ENCODE peak calls at places on chromosome 9, in five cellular contexts. One of them, this sample, is unnamed.

GRCh38 chr9:70156729-70157128 is 102.0 kb upstream of the SMC5 start:
- DNase-seq in fibroblast of lung: peak; percentile 75
- DNase-seq in uterus: no peak
- DNase-seq in astrocyte of the spinal cord: peak; percentile 50
- DNase-seq in kidney: no peak
- DNase-seq in this sample: peak; percentile 38

GRCh38 chr9:130320697-130321080 is 55.1 kb downstream of the HMCN2 start:
- DNase-seq in fibroblast of lung: no peak
- DNase-seq in uterus: no peak
- DNase-seq in astrocyte of the spinal cord: no peak
- DNase-seq in kidney: no peak
- DNase-seq in this sample: no peak

GRCh38 chr9:132998861-132999635 is 20.6 kb downstream of the GFI1B start:
- DNase-seq in fibroblast of lung: no peak
- DNase-seq in uterus: no peak
- DNase-seq in astrocyte of the spinal cord: no peak
- DNase-seq in kidney: peak; percentile 73
- DNase-seq in this sample: no peak

GRCh38 chr9:99601506-99601905 is 220.2 kb upstream of the NR4A3 start:
- DNase-seq in fibroblast of lung: no peak
- DNase-seq in uterus: no peak
- DNase-seq in astrocyte of the spinal cord: no peak
- DNase-seq in kidney: no peak
- DNase-seq in this sample: no peak

GRCh38 chr9:35755071-35755470 is 995 bp upstream of the MSMP start:
- DNase-seq in fibroblast of lung: no peak
- DNase-seq in uterus: no peak
- DNase-seq in astrocyte of the spinal cord: no peak
- DNase-seq in kidney: no peak
- DNase-seq in this sample: no peak

GRCh38 chr9:111965566-111966019 is 69.0 kb downstream of the UGCG start:
- DNase-seq in fibroblast of lung: peak; percentile 99
- DNase-seq in uterus: no peak
- DNase-seq in astrocyte of the spinal cord: peak; percentile 97
- DNase-seq in kidney: no peak
- DNase-seq in this sample: peak; percentile 95

GRCh38 chr9:84851935-84852585 is 182.5 kb downstream of the NTRK2 start:
- DNase-seq in fibroblast of lung: peak; percentile 97
- DNase-seq in uterus: peak; percentile 27
- DNase-seq in astrocyte of the spinal cord: peak; percentile 94
- DNase-seq in kidney: no peak
- DNase-seq in this sample: peak; percentile 97

GRCh38 chr9:21443849-21444625 is 3.8 kb downstream of the IFNA1 start:
- DNase-seq in fibroblast of lung: no peak
- DNase-seq in uterus: no peak
- DNase-seq in astrocyte of the spinal cord: no peak
- DNase-seq in kidney: no peak
- DNase-seq in this sample: no peak

GRCh38 chr9:111661802-111662491 is 542 bp downstream of the GNG10 start:
- DNase-seq in fibroblast of lung: peak; percentile 38
- DNase-seq in uterus: peak; percentile 39
- DNase-seq in astrocyte of the spinal cord: peak; percentile 17
- DNase-seq in kidney: peak; percentile 85
- DNase-seq in this sample: peak; percentile 35

GRCh38 chr9:123832858-123833257 is 97.1 kb downstream of the DENND1A start:
- DNase-seq in fibroblast of lung: no peak
- DNase-seq in uterus: no peak
- DNase-seq in astrocyte of the spinal cord: no peak
- DNase-seq in kidney: no peak
- DNase-seq in this sample: no peak

GRCh38 chr9:77977210-77977611 is 54.4 kb downstream of the GNAQ start:
- DNase-seq in fibroblast of lung: peak; percentile 72
- DNase-seq in uterus: peak; percentile 30
- DNase-seq in astrocyte of the spinal cord: peak; percentile 86
- DNase-seq in kidney: no peak
- DNase-seq in this sample: peak; percentile 77

GRCh38 chr9:2354216-2354615 is 267.4 kb upstream of the VLDLR start:
- DNase-seq in fibroblast of lung: no peak
- DNase-seq in uterus: no peak
- DNase-seq in astrocyte of the spinal cord: no peak
- DNase-seq in kidney: no peak
- DNase-seq in this sample: no peak

GRCh38 chr9:127187231-127187956 is 65.0 kb upstream of the ANGPTL2 start:
- DNase-seq in fibroblast of lung: peak; percentile 96
- DNase-seq in uterus: peak; percentile 79
- DNase-seq in astrocyte of the spinal cord: peak; percentile 95
- DNase-seq in kidney: peak; percentile 76
- DNase-seq in this sample: peak; percentile 99

GRCh38 chr9:71504636-71505035 is 263.7 kb downstream of the CEMIP2 start:
- DNase-seq in fibroblast of lung: peak; percentile 20
- DNase-seq in uterus: no peak
- DNase-seq in astrocyte of the spinal cord: no peak
- DNase-seq in kidney: no peak
- DNase-seq in this sample: no peak

DNA sequence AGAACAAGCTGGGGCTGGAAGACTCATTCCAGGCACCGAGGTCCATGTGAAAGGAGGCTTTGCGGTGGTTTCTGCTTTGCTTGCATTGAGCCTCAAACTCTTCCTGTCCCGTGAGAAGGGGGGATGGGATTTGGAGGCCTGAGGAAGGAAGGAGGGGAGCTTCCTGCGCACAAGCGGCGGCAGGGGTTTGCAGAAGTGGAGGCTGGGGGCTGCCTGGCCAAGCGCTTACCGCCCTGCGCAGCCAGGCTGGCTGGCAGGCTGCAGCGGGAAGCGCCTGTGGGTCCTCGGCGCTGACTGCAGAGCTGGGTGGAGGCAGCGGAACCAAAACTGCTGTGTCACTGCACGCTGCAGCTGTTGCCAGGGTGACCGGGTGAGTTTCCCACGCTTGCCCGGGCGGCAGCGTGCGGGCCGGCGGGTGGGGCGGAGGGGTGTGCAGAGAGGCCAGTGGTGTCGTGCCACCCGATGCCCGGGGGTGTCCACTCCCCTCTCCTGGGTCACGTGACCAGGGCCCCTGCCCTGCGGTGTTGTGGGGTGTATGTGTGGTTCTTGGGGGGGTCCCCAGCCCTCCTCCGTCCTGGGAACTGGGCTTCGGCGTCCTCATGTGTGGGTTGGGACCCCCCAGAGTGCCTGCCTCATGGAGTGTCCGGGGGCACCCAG is 81.0 kb downstream of the RXRA start:
- DNase-seq in fibroblast of lung: peak; percentile 89
- DNase-seq in uterus: peak; percentile 86
- DNase-seq in astrocyte of the spinal cord: peak; percentile 88
- DNase-seq in kidney: peak; percentile 96
- DNase-seq in this sample: peak; percentile 95
- H3K4me3 ChIP-seq in fibroblast of lung: peak overlapping the region; percentile 13
- H3K4me3 ChIP-seq in uterus: no peak overlapping the region
- H3K4me3 ChIP-seq in astrocyte of the spinal cord: peak overlapping the region; percentile 22
- H3K4me3 ChIP-seq in kidney: peak overlapping the region; percentile 48
- H3K4me3 ChIP-seq in this sample: peak overlapping the region; percentile 43

DNA sequence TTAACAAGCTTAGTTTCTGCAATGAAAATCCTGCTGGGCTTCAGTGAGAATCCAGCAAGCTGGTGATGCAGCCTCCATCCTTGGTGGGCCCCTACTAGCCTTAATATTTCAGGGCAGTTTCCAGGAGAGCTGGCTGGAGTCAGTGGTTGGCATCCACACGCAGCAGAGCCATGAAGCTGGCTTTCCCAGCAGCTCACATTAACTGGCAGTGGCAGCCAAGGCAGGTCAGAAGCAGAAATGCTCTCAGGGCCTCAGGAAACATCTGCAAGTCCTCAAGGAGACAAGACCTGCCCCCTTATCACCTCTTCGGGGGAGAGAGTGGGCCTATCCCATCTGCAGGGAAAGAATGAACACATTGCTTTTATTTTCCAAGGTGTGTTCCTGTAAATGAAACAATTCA is 20.7 kb upstream of the MEGF9 start:
- DNase-seq in fibroblast of lung: no peak
- DNase-seq in uterus: no peak
- DNase-seq in astrocyte of the spinal cord: no peak
- DNase-seq in kidney: no peak
- DNase-seq in this sample: no peak
- TF ChIP-seq CTCF in fibroblast of lung: no peak
- TF ChIP-seq CTCF in uterus: no peak
- TF ChIP-seq CTCF in astrocyte of the spinal cord: no peak
- TF ChIP-seq CTCF in kidney: no peak
- TF ChIP-seq CTCF in this sample: no peak

GRCh38 chr9:94952553-94953373 is 226.3 kb downstream of the AOPEP start:
- DNase-seq in fibroblast of lung: peak; percentile 38
- DNase-seq in uterus: peak; percentile 41
- DNase-seq in astrocyte of the spinal cord: no peak
- DNase-seq in kidney: no peak
- DNase-seq in this sample: no peak
- H3K4me3 ChIP-seq in fibroblast of lung: no peak overlapping the region
- H3K4me3 ChIP-seq in uterus: no peak overlapping the region
- H3K4me3 ChIP-seq in astrocyte of the spinal cord: no peak overlapping the region
- H3K4me3 ChIP-seq in kidney: peak overlapping the region; percentile 11
- H3K4me3 ChIP-seq in this sample: no peak overlapping the region

DNA sequence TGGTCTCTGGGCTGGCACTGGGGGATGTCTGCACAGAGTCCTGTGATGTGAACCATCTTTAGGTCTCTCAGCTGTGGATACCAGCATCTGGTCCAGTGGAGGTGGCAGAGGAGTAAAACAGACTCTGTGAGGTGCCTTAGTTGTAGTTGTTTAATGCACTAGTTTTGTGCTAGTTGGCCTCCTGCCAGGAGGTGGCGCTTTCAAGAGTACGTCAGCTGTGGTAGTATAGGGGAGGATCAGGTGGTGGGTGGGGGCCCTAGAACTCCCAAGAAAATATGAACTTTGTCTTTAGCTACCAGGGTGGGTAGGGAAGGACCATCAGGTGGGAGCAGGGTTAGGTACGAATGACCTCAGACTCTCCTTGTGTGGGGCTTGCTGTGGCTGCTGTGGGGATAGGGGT is 197.1 kb downstream of the TMC1 start:
- DNase-seq in fibroblast of lung: no peak
- DNase-seq in uterus: no peak
- DNase-seq in astrocyte of the spinal cord: no peak
- DNase-seq in kidney: no peak
- DNase-seq in this sample: no peak
- TF ChIP-seq CTCF in fibroblast of lung: no peak
- TF ChIP-seq CTCF in uterus: no peak
- TF ChIP-seq CTCF in astrocyte of the spinal cord: no peak
- TF ChIP-seq CTCF in kidney: no peak
- TF ChIP-seq CTCF in this sample: no peak

DNA sequence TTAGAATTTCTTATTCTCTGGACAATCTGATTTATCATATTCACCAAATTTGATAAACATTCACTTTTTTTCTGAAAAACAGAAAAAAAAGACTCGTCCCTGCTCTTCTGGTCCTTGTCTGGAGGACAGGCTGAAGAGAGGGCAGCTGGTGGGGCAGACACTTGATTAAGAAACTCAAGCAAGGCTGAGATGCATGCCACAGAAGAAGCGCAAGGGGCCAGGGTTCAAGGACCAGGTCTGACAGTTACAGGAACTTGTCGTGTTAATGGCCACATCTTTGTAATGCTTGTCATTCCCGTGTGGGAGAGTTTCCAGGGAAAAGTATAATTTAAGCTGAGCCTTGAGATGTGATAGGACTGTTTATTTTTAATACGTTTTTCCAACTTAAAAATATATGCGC is 40.6 kb upstream of the SHB start:
- DNase-seq in fibroblast of lung: no peak
- DNase-seq in uterus: no peak
- DNase-seq in astrocyte of the spinal cord: no peak
- DNase-seq in kidney: no peak
- DNase-seq in this sample: no peak
- H3K4me3 ChIP-seq in fibroblast of lung: no peak overlapping the region
- H3K4me3 ChIP-seq in uterus: no peak overlapping the region
- H3K4me3 ChIP-seq in astrocyte of the spinal cord: no peak overlapping the region
- H3K4me3 ChIP-seq in kidney: no peak overlapping the region
- H3K4me3 ChIP-seq in this sample: no peak overlapping the region

GRCh38 chr9:136942881-136943230 is 1.7 kb downstream of the FBXW5 start:
- DNase-seq in fibroblast of lung: no peak
- DNase-seq in uterus: no peak
- DNase-seq in astrocyte of the spinal cord: no peak
- DNase-seq in kidney: peak; percentile 80
- DNase-seq in this sample: no peak

GRCh38 chr9:136943291-136944093 is 1.0 kb downstream of the FBXW5 start:
- DNase-seq in fibroblast of lung: peak; percentile 22
- DNase-seq in uterus: no peak
- DNase-seq in astrocyte of the spinal cord: peak; percentile 15
- DNase-seq in kidney: peak; percentile 90
- DNase-seq in this sample: no peak

GRCh38 chr9:136944519-136945332 is at the start of the genes C8G and FBXW5:
- DNase-seq in fibroblast of lung: peak; percentile 87
- DNase-seq in uterus: peak; percentile 95
- DNase-seq in astrocyte of the spinal cord: peak; percentile 92
- DNase-seq in kidney: peak; percentile 99
- DNase-seq in this sample: peak; percentile 88

GRCh38 chr9:136945333-136946227 is 537 bp downstream of the C8G start:
- DNase-seq in fibroblast of lung: no peak
- DNase-seq in uterus: no peak
- DNase-seq in astrocyte of the spinal cord: no peak
- DNase-seq in kidney: peak; percentile 85
- DNase-seq in this sample: no peak

DNA sequence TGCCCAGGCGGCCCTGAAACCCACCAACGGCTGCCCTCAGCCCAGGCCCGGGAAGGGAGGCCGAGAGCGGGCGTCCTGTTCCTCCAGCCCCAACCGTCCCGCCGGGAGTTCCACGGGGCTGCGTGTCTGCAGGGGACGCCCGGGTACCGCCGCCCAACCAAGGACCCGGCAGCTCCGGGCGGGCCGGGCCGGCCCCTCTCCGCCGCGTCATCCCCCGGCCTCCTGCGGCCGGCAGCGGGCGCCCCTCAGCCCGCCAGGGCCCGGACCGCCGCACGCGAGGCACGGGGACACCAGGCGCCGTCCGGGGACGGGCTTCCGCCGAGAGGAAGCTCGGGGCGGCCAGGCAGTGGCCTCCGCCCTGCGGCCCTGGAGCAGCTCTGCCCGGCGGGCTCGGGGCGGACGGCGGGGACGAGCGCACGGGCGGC is 432 bp downstream of the FBXW5 start:
- DNase-seq in fibroblast of lung: peak; percentile 47
- DNase-seq in uterus: no peak
- DNase-seq in astrocyte of the spinal cord: peak; percentile 51
- DNase-seq in kidney: no peak
- DNase-seq in this sample: peak; percentile 63
- TF ChIP-seq CTCF in fibroblast of lung: no peak
- TF ChIP-seq CTCF in uterus: no peak
- TF ChIP-seq CTCF in astrocyte of the spinal cord: peak; percentile 9
- TF ChIP-seq CTCF in kidney: no peak
- TF ChIP-seq CTCF in this sample: no peak

GRCh38 chr9:36818965-36819870 is 214.8 kb downstream of the PAX5 start:
- DNase-seq in fibroblast of lung: peak; percentile 25
- DNase-seq in uterus: no peak
- DNase-seq in astrocyte of the spinal cord: no peak
- DNase-seq in kidney: peak; percentile 75
- DNase-seq in this sample: no peak
- H3K4me3 ChIP-seq in fibroblast of lung: no peak overlapping the region
- H3K4me3 ChIP-seq in uterus: no peak overlapping the region
- H3K4me3 ChIP-seq in astrocyte of the spinal cord: no peak overlapping the region
- H3K4me3 ChIP-seq in kidney: peak overlapping the region; percentile 37
- H3K4me3 ChIP-seq in this sample: no peak overlapping the region

DNA sequence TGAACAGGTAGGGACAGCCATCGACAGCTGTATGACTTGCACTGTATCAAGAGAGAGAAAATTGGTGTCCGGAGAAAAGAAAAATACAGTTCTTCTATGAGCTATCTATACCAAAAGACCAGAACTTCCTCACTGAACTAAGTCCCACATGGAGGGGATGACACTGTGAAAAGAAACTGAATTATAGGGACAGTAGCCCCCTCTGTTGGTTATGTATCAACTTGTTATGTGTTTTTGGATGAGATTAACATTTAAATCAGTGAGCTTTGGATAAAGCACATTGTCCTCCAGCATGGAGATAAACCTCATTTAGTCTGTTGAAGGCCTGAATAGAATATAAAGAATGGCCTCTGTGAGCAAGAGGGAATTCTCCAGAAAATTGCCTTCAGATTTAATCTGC is 176.6 kb upstream of the SH3GL2 start:
- DNase-seq in fibroblast of lung: peak; percentile 10
- DNase-seq in uterus: no peak
- DNase-seq in astrocyte of the spinal cord: peak; percentile 25
- DNase-seq in kidney: no peak
- DNase-seq in this sample: peak; percentile 22
- TF ChIP-seq CTCF in fibroblast of lung: no peak
- TF ChIP-seq CTCF in uterus: no peak
- TF ChIP-seq CTCF in astrocyte of the spinal cord: peak; percentile 11
- TF ChIP-seq CTCF in kidney: no peak
- TF ChIP-seq CTCF in this sample: peak; percentile 29

This sample was measured in AG10803.